ENCODE peak calls at places on chromosomes 12 and 14, in five cellular contexts. Q, O, L, W and C are unnamed samples.

GRCh38 chr12:26369588-26369987 is 174.2 kb downstream of the SSPN start:
- DNase-seq in Q (no peak), O (no peak), L (no peak), W (peak; percentile 6), C (peak; percentile 82)

GRCh38 chr14:67622675-67623074 is 3.0 kb downstream of the ARG2 start:
- DNase-seq in Q (no peak), O (no peak), L (peak; percentile 93), W (peak; percentile 29), C (peak; percentile 68)

GRCh38 chr12:1011091-1011490 is 20.1 kb downstream of the ERC1 start:
- DNase-seq in Q (no peak), O (no peak), L (no peak), W (no peak), C (no peak)

GRCh38 chr12:107374136-107374535 is 280.8 kb upstream of the CRY1 start:
- DNase-seq in Q (no peak), O (no peak), L (no peak), W (no peak), C (no peak)

GRCh38 chr12:20514598-20514997 is 146.3 kb downstream of the PDE3A start:
- DNase-seq in Q (no peak), O (no peak), L (no peak), W (no peak), C (peak; percentile 59)

GRCh38 chr14:104820669-104821228 is 19.8 kb downstream of the ZBTB42 start:
- DNase-seq in Q (peak; percentile 86), O (peak; percentile 64), L (peak; percentile 49), W (no peak), C (peak; percentile 60)

GRCh38 chr14:91413547-91414474 is 3.8 kb downstream of the CCDC88C start:
- DNase-seq in Q (no peak), O (peak; percentile 84), L (no peak), W (no peak), C (no peak)

GRCh38 chr12:89928467-89928866 is 219.8 kb upstream of the ATP2B1 start:
- DNase-seq in Q (no peak), O (no peak), L (no peak), W (no peak), C (no peak)

GRCh38 chr12:76226397-76226796 is 121.8 kb downstream of the BBS10 start:
- DNase-seq in Q (no peak), O (no peak), L (peak; percentile 90), W (no peak), C (peak; percentile 81)

GRCh38 chr14:76917759-76918175 is 91.6 kb downstream of the LRRC74A start:
- DNase-seq in Q (no peak), O (no peak), L (no peak), W (no peak), C (no peak)

GRCh38 chr12:132190012-132190755 is 45.9 kb downstream of the NOC4L start:
- DNase-seq in Q (no peak), O (peak; percentile 26), L (no peak), W (no peak), C (no peak)

GRCh38 chr14:51283402-51283825 is 43.4 kb downstream of the TMX1 start:
- DNase-seq in Q (no peak), O (no peak), L (peak; percentile 93), W (peak; percentile 60), C (peak; percentile 97)

GRCh38 chr14:99792551-99793212 is 531 bp upstream of the EML1 start:
- DNase-seq in Q (peak; percentile 77), O (no peak), L (peak; percentile 47), W (no peak), C (peak; percentile 56)

GRCh38 chr12:67068773-67069450 is 200.2 kb upstream of the CAND1 start:
- DNase-seq in Q (peak; percentile 79), O (peak; percentile 70), L (peak; percentile 41), W (peak; percentile 66), C (peak; percentile 71)

GRCh38 chr12:5565933-5566632 is 134.2 kb downstream of the NTF3 start:
- DNase-seq in Q (no peak), O (no peak), L (no peak), W (no peak), C (peak; percentile 78)

GRCh38 chr14:22099942-22100763 is 426.5 kb upstream of the OR4E1 start:
- DNase-seq in Q (peak; percentile 68), O (peak; percentile 52), L (peak; percentile 85), W (peak; percentile 62), C (peak; percentile 3)

GRCh38 chr14:48614003-48614402 is 938.6 kb upstream of the MDGA2 start:
- DNase-seq in Q (no peak), O (no peak), L (no peak), W (no peak), C (no peak)

GRCh38 chr14:56046546-56046945 is 71.7 kb upstream of the PELI2 start:
- DNase-seq in Q (no peak), O (no peak), L (no peak), W (no peak), C (no peak)

GRCh38 chr12:64744422-64745258 is 14.6 kb downstream of the GNS start:
- DNase-seq in Q (no peak), O (no peak), L (peak; percentile 53), W (no peak), C (peak; percentile 33)
- H3K9ac ChIP-seq in Q (no peak overlapping the region), O (no peak overlapping the region), L (peak overlapping the region; percentile 27), W (no peak overlapping the region), C (no peak overlapping the region)

DNA sequence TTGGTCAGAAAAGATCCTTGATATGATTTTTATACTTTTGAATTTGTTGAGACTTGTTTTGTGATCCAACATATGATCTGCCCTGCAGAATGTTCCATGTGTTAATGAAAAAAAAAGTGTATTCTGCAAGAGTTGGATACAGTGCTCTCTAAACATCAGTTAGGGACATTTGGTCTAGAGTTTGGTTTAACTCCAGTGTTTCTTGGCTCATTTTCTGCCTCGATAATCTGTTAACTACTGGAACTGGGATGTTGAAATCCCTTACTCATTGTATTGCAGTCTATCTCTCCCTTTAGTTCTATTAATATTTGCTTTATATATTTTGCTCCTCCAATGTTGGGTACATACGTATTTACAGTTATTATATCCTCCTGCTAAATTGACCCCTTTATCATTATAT is 18.3 kb upstream of the TXNRD1 start:
- DNase-seq in Q (no peak), O (no peak), L (no peak), W (no peak), C (peak; percentile 87)
- H3K36me3 ChIP-seq in Q (no peaks in the 10 kb centered on the region), O (no peaks in the 10 kb centered on the region), L (no peaks in the 10 kb centered on the region), W (no peaks in the 10 kb centered on the region), C (no peaks in the 10 kb centered on the region)

GRCh38 chr12:21655594-21655993 is 2.0 kb downstream of the LDHB start:
- DNase-seq in Q (no peak), O (no peak), L (no peak), W (no peak), C (no peak)
- H3K4me3 ChIP-seq in Q (peak overlapping the region; percentile 96), O (no peak overlapping the region), L (peak overlapping the region; percentile 34), W (no peak overlapping the region), C (peak overlapping the region; percentile 96)

DNA sequence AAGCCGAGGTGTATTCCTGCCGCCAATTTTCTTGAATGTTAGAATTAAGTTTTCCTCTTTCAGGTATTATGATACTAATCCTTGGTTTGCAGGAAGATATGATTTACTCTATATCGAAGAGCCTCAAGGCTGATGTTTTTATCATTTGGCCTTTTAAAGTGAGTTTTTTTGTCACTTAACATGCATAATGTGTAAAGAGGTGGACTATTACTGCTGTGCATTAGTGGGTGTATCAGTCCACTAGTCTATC is 11.1 kb upstream of the TMPO start:
- DNase-seq in Q (no peak), O (no peak), L (no peak), W (no peak), C (no peak)
- H3K9ac ChIP-seq in Q (peak overlapping the region; percentile 25), O (no peak overlapping the region), L (no peak overlapping the region), W (no peak overlapping the region), C (peak overlapping the region; percentile 95)

GRCh38 chr14:68686212-68686478 is 106.7 kb downstream of the ZFP36L1 start:
- DNase-seq in Q (no peak), O (no peak), L (no peak), W (no peak), C (no peak)
- H3K36me3 ChIP-seq in Q (no peaks in the 10 kb centered on the region), O (no peaks in the 10 kb centered on the region), L (no peaks in the 10 kb centered on the region), W (peaks cover 1% of the 10 kb centered on the region), C (no peaks in the 10 kb centered on the region)

GRCh38 chr12:12572659-12573058 is 10.0 kb upstream of the DUSP16 start:
- DNase-seq in Q (no peak), O (no peak), L (no peak), W (no peak), C (no peak)
- H3K4me3 ChIP-seq in Q (no peak overlapping the region), O (no peak overlapping the region), L (no peak overlapping the region), W (no peak overlapping the region), C (no peak overlapping the region)

DNA sequence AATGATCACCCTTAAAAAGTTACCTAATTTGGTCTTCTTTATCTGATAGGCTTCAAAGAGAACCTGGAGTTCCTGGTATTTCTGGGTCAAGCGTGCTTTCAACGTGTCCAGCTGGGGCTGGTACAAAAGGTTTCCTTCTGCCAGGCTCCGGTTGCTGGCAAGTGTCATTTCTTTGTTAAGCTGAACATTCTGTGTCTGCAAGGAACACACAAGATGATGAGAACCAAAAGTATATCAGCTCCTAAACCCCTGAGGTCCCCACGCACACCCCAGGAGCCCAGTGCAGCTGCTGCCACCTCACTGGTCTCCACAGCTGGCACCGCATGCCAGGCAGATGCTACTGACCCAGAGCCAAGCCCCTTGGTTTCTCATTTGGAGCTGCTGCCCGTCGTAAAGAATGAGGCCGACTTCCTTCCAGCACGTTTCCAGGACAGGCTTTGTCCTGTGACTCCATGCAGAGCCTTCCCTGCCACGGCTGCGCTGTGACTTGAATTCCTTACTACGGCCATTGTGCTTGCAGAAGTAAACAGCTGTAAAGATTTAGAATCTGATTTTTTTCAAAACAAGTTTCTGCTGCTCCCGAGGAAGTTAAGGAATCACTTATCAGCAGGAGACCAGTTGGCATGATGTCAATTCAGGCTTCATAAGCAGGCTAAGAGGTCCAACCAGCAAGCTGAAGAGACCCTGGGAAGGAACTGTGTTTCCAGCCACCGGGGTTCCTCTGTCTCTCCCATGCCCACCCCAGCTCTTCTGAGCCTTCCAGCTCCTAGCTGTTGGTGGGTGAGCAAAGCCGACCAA is 24.9 kb downstream of the VPS37B start:
- DNase-seq in Q (peak; percentile 58), O (no peak), L (peak; percentile 87), W (no peak), C (peak; percentile 56)
- H3K9ac ChIP-seq in Q (no peak overlapping the region), O (peak overlapping the region; percentile 61), L (peak overlapping the region; percentile 89), W (no peak overlapping the region), C (peak overlapping the region; percentile 81)

DNA sequence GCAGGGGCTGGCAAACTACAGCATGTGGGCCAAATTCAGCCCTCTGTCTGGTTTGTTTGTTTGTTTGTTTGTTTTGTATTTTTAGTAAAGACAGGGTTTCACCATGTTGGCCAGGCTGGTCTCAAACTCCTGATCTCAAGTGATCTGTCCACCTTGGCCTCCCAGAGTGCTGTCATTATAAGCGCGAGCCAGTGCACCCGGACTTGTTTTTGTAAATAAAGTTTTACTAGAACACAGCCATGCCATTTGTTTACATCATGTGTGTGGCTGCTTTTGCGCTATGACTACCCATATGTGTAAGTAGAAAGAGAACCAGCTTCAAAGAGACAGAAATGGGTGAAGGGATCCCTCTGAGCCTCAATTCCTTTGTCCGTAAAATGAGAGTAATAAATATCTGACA is 33.3 kb downstream of the CAMKK2 start:
- DNase-seq in Q (peak; percentile 6), O (no peak), L (no peak), W (no peak), C (no peak)
- H3K36me3 ChIP-seq in Q (peaks cover 8% of the 10 kb centered on the region), O (peaks cover 4% of the 10 kb centered on the region), L (peaks cover 25% of the 10 kb centered on the region), W (peaks cover 24% of the 10 kb centered on the region), C (peaks cover 82% of the 10 kb centered on the region)